ENCODE peak calls at places on chromosomes 1 and 21, in four cellular contexts. H is psoas muscle; I is CD4-positive, alpha-beta memory T cell; Z is tibial artery. O is an unnamed sample. For H3K4me1, the result is how much of the 10 kb centered on the place peaks cover.

GRCh38 chr1:63693956-63694607 is 79.7 kb upstream of the ROR1 start:
- DNase-seq in Z (no peak), H (no peak), I (no peak), O (no peak)

GRCh38 chr1:171344473-171344820 is 30.5 kb downstream of the FMO4 start:
- DNase-seq in H (no peak), I (no peak), Z (no peak), O (no peak)

GRCh38 chr1:154198756-154199562 is 7.1 kb upstream of the TPM3 start:
- DNase-seq in H (no peak), I (peak), Z (peak), O (no peak)

GRCh38 chr1:2592672-2593071 is 6.1 kb downstream of the PRXL2B start:
- DNase-seq in H (no peak), Z (no peak), I (no peak), O (peak)

GRCh38 chr1:81695741-81696140 is 105.0 kb upstream of the ADGRL2 start:
- DNase-seq in I (no peak), H (no peak), Z (no peak), O (no peak)

GRCh38 chr1:227919916-227920315 is 27.8 kb downstream of the WNT9A start:
- DNase-seq in I (no peak), H (peak), Z (no peak), O (peak)

GRCh38 chr1:211829343-211830054 is 1.1 kb downstream of the LPGAT1 start:
- DNase-seq in Z (no peak), H (peak), I (no peak), O (no peak)

GRCh38 chr1:91650764-91651163 is 150.1 kb downstream of the CDC7 start:
- DNase-seq in I (no peak), Z (peak), H (peak), O (peak)

GRCh38 chr21:45377325-45377709 is 27.6 kb upstream of the COL18A1 start:
- DNase-seq in I (no peak), Z (no peak), H (no peak), O (no peak)

GRCh38 chr1:207014728-207015127 is 17.8 kb downstream of the C1orf116 start:
- DNase-seq in H (no peak), I (no peak), Z (no peak), O (no peak)

GRCh38 chr1:52520149-52520548 is 32.7 kb downstream of the TUT4 start:
- DNase-seq in H (no peak), Z (no peak), I (no peak), O (no peak)

GRCh38 chr1:183600136-183600535 is 9.9 kb upstream of the NCF2 start:
- DNase-seq in H (no peak), I (no peak), Z (no peak), O (no peak)

GRCh38 chr1:1006305-1007159 is 6.6 kb upstream of the HES4 start:
- DNase-seq in Z (no peak), I (no peak), H (peak), O (peak)

GRCh38 chr1:8116892-8117262 is 90.8 kb upstream of the ERRFI1 start:
- DNase-seq in Z (peak), I (no peak), H (peak), O (peak)

GRCh38 chr1:228012555-228012954 is 5.8 kb downstream of the WNT3A start:
- DNase-seq in Z (peak), I (no peak), H (no peak), O (peak)

GRCh38 chr21:26637346-26637745 is 64.3 kb upstream of the CYYR1 start:
- DNase-seq in Z (no peak), H (no peak), I (no peak), O (no peak)

GRCh38 chr1:180743868-180744267 is 112.0 kb downstream of the XPR1 start:
- DNase-seq in H (no peak), Z (no peak), I (no peak), O (no peak)

GRCh38 chr1:155050560-155051341 is at the start of gene ADAM15:
- DNase-seq in Z (peak), H (peak), I (peak), O (peak)

GRCh38 chr1:8122477-8123407 is 96.6 kb upstream of the ERRFI1 start:
- DNase-seq in H (no peak), I (no peak), Z (peak), O (no peak)

GRCh38 chr1:18241932-18242331 is 134.3 kb downstream of the IGSF21 start:
- DNase-seq in Z (no peak), H (no peak), I (no peak), O (no peak)

GRCh38 chr21:42440187-42440792 is 36.6 kb downstream of the UBASH3A start:
- DNase-seq in I (no peak), Z (no peak), H (no peak), O (no peak)

GRCh38 chr1:119773711-119774241 is 5.1 kb upstream of the HMGCS2 start:
- DNase-seq in H (no peak), I (no peak), Z (no peak), O (no peak)

GRCh38 chr21:31750843-31751242 is 18.9 kb upstream of the SCAF4 start:
- DNase-seq in Z (no peak), I (no peak), H (no peak), O (no peak)

GRCh38 chr1:3771108-3772026 is 1.2 kb upstream of the SMIM1 start:
- DNase-seq in Z (no peak), H (peak), I (no peak), O (peak)

GRCh38 chr1:115440733-115441132 is 102.7 kb upstream of the NGF start:
- DNase-seq in I (no peak), H (no peak), Z (no peak), O (no peak)

GRCh38 chr1:229689915-229690314 is 63.9 kb downstream of the URB2 start:
- DNase-seq in Z (no peak), I (no peak), H (no peak), O (no peak)

GRCh38 chr21:36966066-36966845 is at the start of gene HLCS:
- DNase-seq in H (peak), Z (peak), I (peak), O (peak)

GRCh38 chr1:12078938-12079861 is 16.1 kb downstream of the TNFRSF8 start:
- DNase-seq in I (peak), Z (no peak), H (no peak), O (no peak)

GRCh38 chr1:27889506-27889905 is 17.2 kb downstream of the THEMIS2 start:
- DNase-seq in I (no peak), H (no peak), Z (no peak), O (no peak)

GRCh38 chr1:33656467-33656866 is 184.0 kb downstream of the ZSCAN20 start:
- DNase-seq in I (no peak), Z (no peak), H (no peak), O (no peak)

GRCh38 chr1:230170153-230170547 is 103.1 kb downstream of the GALNT2 start:
- DNase-seq in I (no peak), Z (no peak), H (no peak), O (no peak)

GRCh38 chr1:75412616-75413015 is 198.3 kb downstream of the SLC44A5 start:
- DNase-seq in H (no peak), Z (no peak), I (no peak), O (no peak)

GRCh38 chr1:231693361-231694080 is 66.9 kb downstream of the DISC1 start:
- DNase-seq in I (no peak), H (peak), Z (no peak), O (no peak)

GRCh38 chr1:201561195-201561564 is 22.3 kb downstream of the NAV1 start:
- DNase-seq in H (no peak), Z (no peak), I (no peak), O (no peak)

GRCh38 chr1:31372961-31373896 is at the start of gene FABP3:
- DNase-seq in Z (peak), I (no peak), H (peak), O (peak)

GRCh38 chr1:41100170-41100569 is 78.6 kb upstream of the SLFNL1 start:
- DNase-seq in Z (no peak), H (no peak), I (no peak), O (no peak)

GRCh38 chr1:41102653-41103052 is 81.1 kb upstream of the SLFNL1 start:
- DNase-seq in I (no peak), H (no peak), Z (no peak), O (no peak)

GRCh38 chr1:41102208-41102607 is 80.7 kb upstream of the SLFNL1 start:
- DNase-seq in H (peak), I (no peak), Z (peak), O (peak)

GRCh38 chr1:41098657-41099207 is 77.2 kb upstream of the SLFNL1 start:
- DNase-seq in Z (no peak), H (no peak), I (no peak), O (no peak)

DNA sequence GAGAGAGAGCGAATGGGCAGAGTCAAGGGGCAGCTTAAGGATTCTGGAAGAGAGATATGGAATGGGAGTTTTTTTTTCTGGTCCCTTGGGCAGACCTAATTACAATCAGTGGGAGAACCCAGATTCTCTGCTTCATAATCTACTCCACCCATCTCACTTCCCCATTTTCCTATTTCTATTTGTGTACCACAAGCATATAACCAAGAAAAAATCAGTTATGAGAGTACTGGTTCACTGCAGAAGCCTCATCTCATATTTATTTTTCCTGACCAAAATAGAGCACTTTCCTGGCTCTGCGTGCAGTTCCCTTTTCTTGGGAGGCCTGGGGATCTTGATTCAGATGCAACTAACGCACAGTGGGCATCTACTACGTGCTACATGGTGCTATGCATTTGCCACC is 82.2 kb upstream of the SLFNL1 start:
- DNase-seq in H (no peak), I (no peak), Z (no peak), O (no peak)
- H3K4me1 ChIP-seq in H (under half), I (under half), Z (under half), O (under half)

DNA sequence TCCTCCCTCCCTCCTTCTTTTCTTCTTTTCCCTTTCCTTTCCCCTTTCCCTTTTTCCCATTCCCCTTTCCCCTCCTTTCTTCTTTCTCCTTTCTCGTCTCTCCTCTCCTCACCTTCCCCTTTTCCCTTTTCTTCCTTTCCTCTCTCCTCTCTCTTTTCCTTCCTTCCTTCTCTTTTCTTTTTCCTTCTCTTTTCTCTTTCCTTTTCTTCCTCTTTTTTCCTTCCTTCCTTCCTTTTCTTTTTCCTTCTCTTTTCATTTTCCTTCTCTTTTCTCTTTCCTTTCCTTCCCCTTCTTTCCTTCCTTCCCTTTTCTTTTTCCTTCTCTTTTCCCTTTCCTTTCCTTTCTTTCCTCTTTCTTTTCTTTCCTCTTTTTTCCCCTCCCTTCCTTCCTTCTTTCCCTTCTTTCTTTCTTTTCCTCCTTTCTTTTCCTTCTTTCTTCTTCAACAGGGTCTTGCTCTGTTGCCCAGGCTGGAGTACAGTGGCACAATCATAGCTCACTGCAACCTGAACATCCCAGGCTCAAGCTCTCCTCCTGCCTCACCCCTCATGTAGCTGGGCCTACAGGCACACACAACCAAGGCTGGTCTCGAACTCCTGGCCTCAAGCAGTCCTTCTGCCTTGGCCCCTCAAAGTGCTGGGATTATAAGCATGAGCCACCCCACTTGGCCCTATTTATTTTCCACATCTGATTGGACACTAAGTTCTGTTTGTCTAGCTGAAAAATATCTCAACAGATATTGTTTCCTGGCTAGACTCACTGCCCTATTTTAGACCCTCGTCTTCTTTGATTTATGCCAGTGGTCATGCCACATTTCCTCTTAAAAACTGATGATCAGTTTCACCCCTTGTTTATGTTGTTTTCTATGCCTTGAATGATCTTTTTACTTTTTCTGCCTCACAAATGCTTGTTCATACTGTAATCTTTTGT is 57.1 kb upstream of the MACF1 start:
- DNase-seq in H (no peak), Z (no peak), I (no peak), O (no peak)
- H3K4me1 ChIP-seq in H (under half), Z (under half), I (under half), O (under half)

GRCh38 chr1:13762642-13763041 is 62.7 kb downstream of the PRDM2 start:
- DNase-seq in Z (no peak), I (no peak), H (no peak), O (no peak)
- H3K4me1 ChIP-seq in Z (under half), I (half or more), H (half or more), O (under half)

GRCh38 chr1:116501870-116502244 is 69.0 kb downstream of the CD58 start:
- DNase-seq in I (no peak), H (no peak), Z (no peak), O (no peak)
- H3K4me1 ChIP-seq in I (half or more), H (under half), Z (under half), O (half or more)

GRCh38 chr1:235127203-235127602 is 1.4 kb downstream of the TOMM20 start:
- DNase-seq in I (no peak), Z (no peak), H (no peak), O (no peak)
- H3K4me1 ChIP-seq in I (half or more), Z (under half), H (under half), O (half or more)

DNA sequence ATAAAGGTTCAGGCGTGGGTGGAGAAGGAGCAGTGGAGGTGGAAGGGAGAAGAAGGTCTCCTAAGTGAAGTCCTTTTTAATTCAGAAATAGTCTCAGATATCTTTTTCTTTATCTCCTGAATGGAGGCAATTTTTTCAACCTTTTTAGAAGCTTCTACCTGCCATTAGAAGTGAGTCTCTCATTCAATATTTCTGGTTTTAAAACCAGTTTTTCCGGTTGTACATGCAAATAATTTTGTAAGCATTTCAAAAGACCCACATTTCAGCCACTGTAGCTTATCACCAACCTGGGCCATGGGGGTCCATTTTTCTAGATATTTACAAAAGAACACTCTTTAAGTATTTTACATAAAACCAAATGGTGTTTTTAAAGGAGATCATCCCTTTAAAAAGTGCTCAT is 1280.2 kb downstream of the NCAM2 start:
- DNase-seq in I (no peak), Z (no peak), H (no peak), O (no peak)
- H3K4me1 ChIP-seq in I (under half), Z (under half), H (under half), O (under half)

DNA sequence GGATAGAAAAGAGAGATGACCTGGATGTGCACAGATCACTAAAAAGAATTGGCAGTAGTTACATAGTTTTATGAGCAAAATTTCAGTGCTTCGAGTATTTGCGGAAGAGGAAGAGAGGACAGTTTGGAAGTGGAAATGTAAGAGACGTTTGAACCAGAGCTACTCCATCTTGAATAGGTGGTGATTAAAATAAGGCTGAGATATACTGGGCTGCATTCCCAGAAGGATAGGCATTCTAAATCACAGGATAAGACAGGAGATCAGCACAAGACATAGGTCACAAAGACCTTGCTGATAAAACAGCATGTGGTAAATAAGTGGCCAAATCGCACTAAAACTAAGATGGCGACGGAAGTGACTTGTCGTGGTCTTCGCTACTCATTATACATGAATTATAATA is 453.3 kb downstream of the COL11A1 start:
- DNase-seq in Z (no peak), I (no peak), H (no peak), O (no peak)
- H3K4me1 ChIP-seq in Z (under half), I (under half), H (under half), O (under half)

DNA sequence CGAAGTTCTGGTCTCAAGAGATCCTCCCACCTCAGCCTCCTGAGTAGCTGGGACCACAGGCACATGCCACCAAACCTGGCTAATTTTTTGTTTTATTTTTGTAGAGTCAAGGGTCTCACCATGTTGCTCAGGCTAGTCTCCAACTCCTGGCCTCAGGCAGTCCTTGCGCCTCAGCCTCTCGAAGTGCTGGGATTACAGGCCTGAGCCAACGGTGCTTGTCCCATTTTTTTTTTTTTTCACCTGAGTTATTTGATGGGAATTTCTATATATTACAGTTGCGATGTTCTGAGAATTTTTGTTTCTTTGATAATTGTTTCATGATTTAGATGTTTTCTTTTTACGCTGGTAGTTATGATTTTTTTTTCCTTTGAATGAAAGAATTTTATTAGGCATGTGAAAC is 2.5 kb downstream of the RABGAP1L start:
- DNase-seq in I (no peak), H (no peak), Z (no peak), O (no peak)
- H3K4me1 ChIP-seq in I (half or more), H (under half), Z (under half), O (under half)

DNA sequence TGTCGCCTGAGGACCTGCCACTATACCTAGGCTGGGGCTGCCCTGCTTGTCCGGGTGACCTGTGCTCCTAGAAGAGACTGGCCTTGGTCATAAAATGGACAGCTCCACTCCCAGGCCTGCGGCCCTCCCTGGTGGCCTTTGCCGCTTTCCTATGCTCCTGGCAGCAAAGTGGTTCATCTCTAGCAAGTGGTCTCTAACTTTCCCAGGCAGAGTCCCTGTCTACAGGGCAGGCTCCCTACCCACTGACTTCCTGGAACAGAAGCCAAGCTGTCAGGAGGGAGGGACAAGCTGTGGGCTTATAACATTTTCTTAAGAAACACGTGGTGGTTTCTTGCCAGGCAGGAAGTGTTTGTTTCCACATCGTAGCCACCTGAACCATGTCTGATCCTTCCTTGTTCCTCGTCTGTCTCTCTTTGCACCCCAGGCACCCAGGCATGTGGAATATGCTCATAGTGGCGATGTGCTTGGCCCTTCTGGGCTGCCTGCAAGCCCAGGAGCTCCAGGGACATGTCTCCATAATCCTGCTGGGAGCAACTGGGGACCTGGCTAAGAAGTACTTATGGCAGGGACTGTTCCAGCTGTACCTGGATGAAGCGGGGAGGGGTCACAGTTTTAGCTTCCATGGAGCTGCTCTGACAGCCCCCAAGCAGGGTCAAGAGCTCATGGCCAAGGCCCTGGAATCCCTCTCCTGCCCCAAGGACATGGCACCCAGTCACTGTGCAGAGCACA is 10.1 kb downstream of the H6PD start:
- DNase-seq in I (no peak), H (no peak), Z (no peak), O (peak)
- H3K4me1 ChIP-seq in I (under half), H (half or more), Z (half or more), O (half or more)

O was measured in left lung.